ENCODE peak calls at places on chromosomes 6 and 20, in ten cellular contexts. R is OCI-LY7, P is fibroblast of lung, G is HCT116, H is SK-N-SH, V is GM23248, U is A549, X is hepatocyte, T is mammary epithelial cell, E is H9. Q is an unnamed sample.

GRCh38 chr20:51902933-51903332 is 100.6 kb upstream of the SALL4 start:
- DNase-seq in U (no peak), G (no peak), X (no peak), E (no peak), R (no peak), T (no peak), P (no peak), H (no peak), V (no peak), Q (no peak)

GRCh38 chr6:104969785-104970581 is 13.1 kb downstream of the LIN28B start:
- DNase-seq in H (no peak), X (no peak), P (no peak), R (no peak), T (no peak), G (no peak), U (no peak), V (peak; percentile 27), E (no peak), Q (peak; percentile 43)

GRCh38 chr6:110066091-110066490 is 88.0 kb downstream of the GPR6 start:
- DNase-seq in X (no peak), U (no peak), R (peak; percentile 61), V (no peak), G (no peak), E (no peak), H (no peak), T (no peak), P (no peak), Q (no peak)

GRCh38 chr6:144310761-144311160 is 25.6 kb downstream of the UTRN start:
- DNase-seq in V (no peak), U (no peak), R (no peak), T (no peak), P (no peak), E (no peak), G (no peak), H (no peak), X (no peak), Q (no peak)

GRCh38 chr6:28880894-28881780 is 42.6 kb downstream of the TRIM27 start:
- DNase-seq in T (peak; percentile 58), U (no peak), P (peak; percentile 59), X (peak; percentile 82), R (peak; percentile 72), H (peak; percentile 66), E (peak; percentile 71), V (peak; percentile 70), G (peak; percentile 62), Q (peak; percentile 76)

GRCh38 chr20:33789109-33789857 is 21.9 kb upstream of the CHMP4B start:
- DNase-seq in E (no peak), U (peak; percentile 95), P (peak; percentile 98), R (no peak), T (peak; percentile 98), V (peak; percentile 92), H (peak; percentile 68), G (peak; percentile 98), X (peak; percentile 93), Q (peak; percentile 96)

GRCh38 chr6:89944826-89945407 is 50.6 kb downstream of the GJA10 start:
- DNase-seq in P (peak; percentile 14), G (peak; percentile 10), X (no peak), V (peak; percentile 45), H (no peak), U (no peak), T (no peak), E (no peak), R (peak; percentile 27), Q (peak; percentile 19)

GRCh38 chr20:18057106-18057993 is at the start of gene OVOL2:
- DNase-seq in T (peak; percentile 82), R (no peak), E (peak; percentile 88), H (peak; percentile 52), V (peak; percentile 12), X (peak; percentile 88), G (peak; percentile 60), P (no peak), U (no peak), Q (no peak)

GRCh38 chr6:10312445-10312844 is 102.4 kb downstream of the TFAP2A start:
- DNase-seq in E (no peak), T (no peak), U (no peak), G (no peak), H (no peak), X (no peak), R (no peak), P (peak; percentile 32), V (no peak), Q (no peak)

GRCh38 chr6:50541941-50542340 is 171.4 kb upstream of the TFAP2D start:
- DNase-seq in P (no peak), U (no peak), R (no peak), G (no peak), T (no peak), E (no peak), V (no peak), X (no peak), H (no peak), Q (no peak)

GRCh38 chr6:161486326-161486725 is 212.5 kb upstream of the AGPAT4 start:
- DNase-seq in X (peak; percentile 36), T (peak; percentile 88), G (peak; percentile 41), U (peak; percentile 39), E (no peak), V (peak; percentile 86), R (no peak), P (peak; percentile 84), H (peak; percentile 24), Q (peak; percentile 3)

GRCh38 chr6:164478426-164478825 is 831.0 kb downstream of the C6orf118 start:
- DNase-seq in R (no peak), H (no peak), V (no peak), U (no peak), E (no peak), P (no peak), X (no peak), T (no peak), G (no peak), Q (no peak)

GRCh38 chr20:9407805-9408421 is 106.5 kb upstream of the LAMP5 start:
- DNase-seq in V (peak; percentile 68), P (peak; percentile 66), T (peak; percentile 53), G (peak; percentile 54), R (peak; percentile 61), X (peak; percentile 77), E (peak; percentile 63), H (peak; percentile 57), U (peak; percentile 71), Q (peak; percentile 77)

GRCh38 chr6:105794870-105795269 is 291.3 kb upstream of the PRDM1 start:
- DNase-seq in P (no peak), U (no peak), R (peak; percentile 40), H (no peak), E (no peak), G (no peak), X (no peak), V (peak; percentile 35), T (no peak), Q (no peak)

GRCh38 chr20:3199976-3200755 is 4.3 kb downstream of the DDRGK1 start:
- DNase-seq in U (no peak), R (no peak), X (no peak), V (no peak), G (no peak), H (no peak), E (no peak), P (no peak), T (no peak), Q (no peak)
- H3K4me2 ChIP-seq in U (no peak overlapping the region), R (no peak overlapping the region), X (no peak overlapping the region), V (no peak overlapping the region), G (no peak overlapping the region), H (no peak overlapping the region), E (no peak overlapping the region), P (no peak overlapping the region), T (no peak overlapping the region), Q (no peak overlapping the region)

DNA sequence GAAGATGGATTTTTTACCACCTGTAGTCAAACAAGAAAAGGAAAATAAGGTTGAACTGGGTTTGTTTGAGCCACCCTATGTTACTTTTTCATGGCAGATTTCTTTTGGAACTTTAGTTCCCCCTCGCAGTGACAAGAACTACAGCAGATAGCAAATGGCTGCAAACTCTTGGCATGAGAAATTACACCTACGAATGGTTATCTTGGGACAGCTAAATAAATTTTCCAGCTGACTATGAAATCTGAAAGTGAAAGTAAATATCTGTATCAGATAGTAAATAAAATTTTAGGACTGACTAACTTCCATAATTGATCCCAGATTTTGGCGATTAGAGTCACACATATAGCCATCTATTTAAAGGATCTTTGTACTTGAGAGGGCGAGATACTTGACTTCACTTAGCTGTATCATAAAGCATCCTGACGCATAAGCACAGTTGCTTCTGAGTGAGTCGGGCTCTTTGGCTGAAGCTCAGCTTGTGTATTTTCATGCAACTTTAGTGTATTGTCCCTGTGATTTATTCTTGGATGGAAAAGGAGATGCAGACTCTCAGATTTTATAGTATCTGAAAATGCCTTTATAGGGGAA is 125.3 kb upstream of the B3GAT2 start:
- DNase-seq in E (no peak), V (peak; percentile 74), H (no peak), G (no peak), T (no peak), X (no peak), R (no peak), U (no peak), P (peak; percentile 49), Q (peak; percentile 60)
- H3K4me2 ChIP-seq in E (no peak overlapping the region), V (peak overlapping the region; percentile 57), H (peak overlapping the region; percentile 40), G (no peak overlapping the region), T (no peak overlapping the region), X (no peak overlapping the region), R (no peak overlapping the region), U (peak overlapping the region; percentile 19), P (peak overlapping the region; percentile 96), Q (no peak overlapping the region)

GRCh38 chr20:39195495-39196129 is 233.5 kb downstream of the DHX35 start:
- DNase-seq in T (no peak), G (no peak), E (no peak), P (no peak), V (no peak), R (no peak), H (peak; percentile 44), X (peak; percentile 23), U (no peak), Q (no peak)
- H3K4me2 ChIP-seq in T (no peak overlapping the region), G (no peak overlapping the region), E (no peak overlapping the region), P (no peak overlapping the region), V (no peak overlapping the region), R (no peak overlapping the region), H (no peak overlapping the region), X (no peak overlapping the region), U (no peak overlapping the region), Q (no peak overlapping the region)

GRCh38 chr6:154316131-154316530 is 40.5 kb downstream of the IPCEF1 start:
- DNase-seq in X (no peak), H (no peak), R (no peak), G (no peak), T (no peak), V (no peak), E (no peak), P (no peak), U (no peak), Q (no peak)

GRCh38 chr6:154319231-154319858 is 37.3 kb downstream of the IPCEF1 start:
- DNase-seq in G (no peak), P (peak; percentile 72), U (no peak), X (peak; percentile 16), R (no peak), H (peak; percentile 30), V (peak; percentile 65), T (no peak), E (no peak), Q (peak; percentile 61)

GRCh38 chr6:154314084-154314483 is 42.5 kb downstream of the IPCEF1 start:
- DNase-seq in V (peak; percentile 19), E (no peak), T (no peak), H (no peak), P (no peak), U (no peak), G (no peak), X (no peak), R (no peak), Q (no peak)

DNA sequence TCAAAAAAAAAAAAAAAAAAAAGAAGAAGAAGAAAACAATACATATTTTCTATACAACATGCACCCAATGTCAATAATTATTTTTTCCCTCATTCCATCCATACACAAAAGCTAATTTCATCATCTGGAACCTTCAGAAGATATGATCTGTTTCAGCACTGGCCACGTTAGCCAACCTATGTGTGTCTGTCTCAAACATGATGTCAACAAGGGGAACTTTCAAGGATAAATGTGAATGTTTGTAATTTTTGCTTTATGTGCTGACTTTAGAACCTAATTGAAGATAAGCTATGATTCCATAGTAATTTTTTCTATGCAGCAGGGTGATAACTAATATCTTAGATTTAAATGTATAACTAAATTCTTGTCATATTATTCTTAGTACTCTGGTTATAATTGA is 37.9 kb downstream of the IPCEF1 start:
- DNase-seq in V (peak; percentile 51), T (no peak), E (no peak), U (no peak), P (no peak), G (no peak), H (peak; percentile 19), X (no peak), R (no peak), Q (peak; percentile 45)
- H3K4me2 ChIP-seq in V (peak overlapping the region; percentile 69), T (no peak overlapping the region), E (no peak overlapping the region), U (no peak overlapping the region), P (peak overlapping the region; percentile 21), G (no peak overlapping the region), H (no peak overlapping the region), X (peak overlapping the region; percentile 56), R (no peak overlapping the region), Q (no peak overlapping the region)